ENCODE peak calls at places on chromosomes 13 and 19, in six cellular contexts. C is head of caudate nucleus; A is stimulated activated CD8-positive, alpha-beta memory T cell treated with anti-CD3 and anti-CD28 coated beads, Interleukin-15, amount 100 ng/mL, for 4 hours; D is Kasumi-1; S is AG09309; F is left colon. V is an unnamed sample.
A peak's percentile ranks its signal among the peaks of the same experiment; 100 is the strongest.

GRCh38 chr19:16605552-16605951 is 22.5 kb downstream of the MED26 start:
- DNase-seq in C (no peak), F (no peak), D (no peak), A (no peak), S (no peak), V (no peak)

GRCh38 chr13:111577429-111577828 is 257.0 kb downstream of the TEX29 start:
- DNase-seq in F (no peak), S (no peak), D (no peak), C (no peak), A (no peak), V (no peak)

GRCh38 chr13:43132228-43132627 is 108.8 kb downstream of the DNAJC15 start:
- DNase-seq in C (peak; percentile 24), S (no peak), F (peak; percentile 24), D (no peak), A (no peak), V (no peak)

GRCh38 chr13:76349700-76350099 is 536.5 kb downstream of the KCTD12 start:
- DNase-seq in C (no peak), D (no peak), A (no peak), S (no peak), F (no peak), V (no peak)

GRCh38 chr19:50486823-50487515 is 10.3 kb upstream of the GARIN5A start:
- DNase-seq in D (peak; percentile 37), F (peak; percentile 40), A (no peak), S (no peak), C (no peak), V (no peak)

GRCh38 chr13:32695602-32696250 is 109.5 kb downstream of the PDS5B start:
- DNase-seq in S (no peak), D (no peak), A (no peak), C (no peak), F (no peak), V (no peak)

GRCh38 chr19:10418281-10419199 is 1.8 kb upstream of the PDE4A start:
- DNase-seq in F (no peak), A (no peak), C (no peak), D (peak; percentile 34), S (no peak), V (no peak)

GRCh38 chr19:15115080-15115479 is 7.9 kb downstream of the SYDE1 start:
- DNase-seq in S (no peak), F (peak; percentile 50), A (no peak), C (peak; percentile 24), D (no peak), V (no peak)

GRCh38 chr19:16429066-16429758 is 42.6 kb downstream of the EPS15L1 start:
- DNase-seq in S (no peak), C (peak; percentile 47), D (no peak), A (no peak), F (no peak), V (no peak)

GRCh38 chr13:65468628-65469027 is 1761.5 kb downstream of the PCDH9 start:
- DNase-seq in A (no peak), F (no peak), C (no peak), S (peak; percentile 1), D (peak; percentile 13), V (peak; percentile 38)

GRCh38 chr13:113820813-113821651 is 42.8 kb downstream of the GAS6 start:
- DNase-seq in A (no peak), D (no peak), S (peak; percentile 95), F (peak; percentile 37), C (peak; percentile 65), V (no peak)

GRCh38 chr19:45475537-45476348 is 7.9 kb downstream of the FOSB start:
- DNase-seq in F (no peak), C (no peak), D (no peak), A (no peak), S (no peak), V (no peak)

GRCh38 chr13:34942732-34943674 is 933 bp downstream of the NBEA start:
- DNase-seq in S (no peak), C (peak; percentile 21), F (peak; percentile 30), A (no peak), D (no peak), V (no peak)

GRCh38 chr19:32464279-32464678 is 58.7 kb downstream of the DPY19L3 start:
- DNase-seq in A (no peak), F (no peak), D (peak; percentile 49), S (no peak), C (no peak), V (no peak)

GRCh38 chr13:65913173-65913572 is 1317.0 kb downstream of the PCDH9 start:
- DNase-seq in F (no peak), A (no peak), S (peak; percentile 41), C (no peak), D (no peak), V (no peak)

GRCh38 chr19:17671906-17672305 is 16.2 kb downstream of the UNC13A start:
- DNase-seq in C (no peak), A (no peak), F (no peak), D (peak; percentile 9), S (no peak), V (no peak)

GRCh38 chr19:44258139-44258538 is 1.5 kb upstream of the ZNF233 start:
- DNase-seq in C (no peak), D (no peak), S (no peak), F (no peak), A (no peak), V (no peak)

GRCh38 chr19:14979136-14979497 is 547 bp downstream of the SLC1A6 start:
- DNase-seq in S (no peak), D (no peak), C (peak; percentile 4), F (no peak), A (no peak), V (no peak)

GRCh38 chr19:32206065-32206464 is 139.3 kb upstream of the ZNF507 start:
- DNase-seq in F (no peak), C (no peak), S (no peak), A (no peak), D (no peak), V (no peak)

GRCh38 chr13:95275322-95276118 is 25.7 kb downstream of the ABCC4 start:
- DNase-seq in C (no peak), S (no peak), D (no peak), F (no peak), A (no peak), V (no peak)

GRCh38 chr13:99033814-99034213 is 56.0 kb upstream of the DOCK9 start:
- DNase-seq in D (peak; percentile 69), F (no peak), S (no peak), A (no peak), C (no peak), V (no peak)

GRCh38 chr13:74230984-74231443 is 96.8 kb upstream of the KLF12 start:
- DNase-seq in A (no peak), D (no peak), F (no peak), C (no peak), S (no peak), V (no peak)

GRCh38 chr13:100532090-100532766 is 56.4 kb downstream of the GGACT start:
- DNase-seq in F (no peak), A (no peak), C (no peak), D (no peak), S (no peak), V (no peak)

GRCh38 chr19:23823952-23824389 is 65.3 kb upstream of the ZNF681 start:
- DNase-seq in D (peak; percentile 90), A (no peak), C (no peak), F (peak; percentile 24), S (no peak), V (peak; percentile 92)

GRCh38 chr13:110136660-110137585 is 170.0 kb downstream of the COL4A1 start:
- DNase-seq in F (no peak), S (no peak), C (no peak), D (no peak), A (no peak), V (no peak)

GRCh38 chr19:12623361-12624031 is 12.8 kb downstream of the ZNF791 start:
- DNase-seq in C (no peak), F (no peak), D (no peak), S (no peak), A (no peak), V (no peak)

GRCh38 chr19:58563823-58564222 is 5.4 kb upstream of the UBE2M start:
- DNase-seq in D (no peak), A (no peak), C (no peak), F (no peak), S (no peak), V (no peak)

GRCh38 chr13:46039421-46040036 is 13.0 kb downstream of the ZC3H13 start:
- DNase-seq in A (no peak), D (no peak), S (no peak), F (no peak), C (no peak), V (no peak)

V was measured in GF-D8.